ENCODE peak calls at places on chromosomes 16 and 17, in nine cellular contexts. U is endodermal cell, V is RWPE1, M is tibial artery, E is cardiac fibroblast, R is heart left ventricle, K is ovary, X is LNCaP clone FGC, W is PC-3. N is an unnamed sample.

GRCh38 chr16:81688182-81688581 is 90.9 kb upstream of the PLCG2 start:
- DNase-seq in U (no peak), V (no peak), M (no peak), E (no peak), R (no peak), K (no peak), X (no peak), W (peak; percentile 31), N (no peak)

GRCh38 chr16:30914849-30915248 is 8.5 kb upstream of the FBXL19 start:
- DNase-seq in U (no peak), V (no peak), M (no peak), E (no peak), R (no peak), K (no peak), X (no peak), W (no peak), N (no peak)

GRCh38 chr16:31487720-31488629 is 5.1 kb downstream of the SLC5A2 start:
- DNase-seq in U (peak; percentile 89), V (peak; percentile 65), M (no peak), E (no peak), R (no peak), K (peak; percentile 57), X (no peak), W (peak; percentile 60), N (no peak)

GRCh38 chr16:86134802-86135461 is 236.0 kb downstream of the IRF8 start:
- DNase-seq in U (no peak), V (no peak), M (no peak), E (no peak), R (no peak), K (no peak), X (no peak), W (no peak), N (no peak)

GRCh38 chr17:11304568-11304967 is 63.6 kb downstream of the SHISA6 start:
- DNase-seq in U (no peak), V (no peak), M (no peak), E (no peak), R (no peak), K (no peak), X (no peak), W (no peak), N (no peak)

GRCh38 chr17:33949100-33949499 is 306.0 kb upstream of the CCL2 start:
- DNase-seq in U (peak; percentile 95), V (no peak), M (no peak), E (no peak), R (no peak), K (no peak), X (no peak), W (no peak), N (peak; percentile 68)

GRCh38 chr16:64780445-64780844 is 341.4 kb downstream of the CDH11 start:
- DNase-seq in U (no peak), V (no peak), M (no peak), E (no peak), R (no peak), K (no peak), X (no peak), W (no peak), N (no peak)

GRCh38 chr17:71666047-71666446 is 454.8 kb upstream of the SOX9 start:
- DNase-seq in U (no peak), V (no peak), M (no peak), E (no peak), R (no peak), K (no peak), X (no peak), W (no peak), N (no peak)

GRCh38 chr17:78174332-78174869 is 6.0 kb downstream of the SYNGR2 start:
- DNase-seq in U (no peak), V (no peak), M (peak; percentile 80), E (no peak), R (peak; percentile 85), K (no peak), X (peak; percentile 91), W (peak; percentile 66), N (no peak)

GRCh38 chr16:972316-973002 is 1.7 kb upstream of the LMF1 start:
- DNase-seq in U (no peak), V (no peak), M (no peak), E (no peak), R (no peak), K (no peak), X (no peak), W (no peak), N (no peak)

GRCh38 chr16:63981639-63982038 is 1140.2 kb downstream of the CDH11 start:
- DNase-seq in U (no peak), V (no peak), M (no peak), E (no peak), R (no peak), K (no peak), X (no peak), W (no peak), N (no peak)

GRCh38 chr17:70137451-70138230 is 31.7 kb upstream of the KCNJ2 start:
- DNase-seq in U (peak; percentile 60), V (peak; percentile 66), M (peak; percentile 82), E (peak; percentile 95), R (peak; percentile 34), K (peak; percentile 36), X (peak; percentile 52), W (peak; percentile 89), N (no peak)

GRCh38 chr17:37818689-37819088 is 73.8 kb upstream of the HNF1B start:
- DNase-seq in U (peak; percentile 67), V (peak; percentile 87), M (no peak), E (peak; percentile 34), R (no peak), K (no peak), X (peak; percentile 90), W (peak; percentile 87), N (no peak)

GRCh38 chr16:72380283-72380682 is 208.3 kb upstream of the PMFBP1 start:
- DNase-seq in U (no peak), V (no peak), M (no peak), E (peak; percentile 38), R (no peak), K (no peak), X (no peak), W (no peak), N (no peak)

GRCh38 chr17:38447502-38448095 is 19.3 kb downstream of the ARHGAP23 start:
- DNase-seq in U (no peak), V (no peak), M (no peak), E (no peak), R (no peak), K (no peak), X (no peak), W (no peak), N (no peak)

GRCh38 chr17:46766493-46767491 is 51.7 kb downstream of the WNT3 start:
- DNase-seq in U (peak; percentile 50), V (no peak), M (no peak), E (no peak), R (no peak), K (no peak), X (no peak), W (no peak), N (no peak)

DNA sequence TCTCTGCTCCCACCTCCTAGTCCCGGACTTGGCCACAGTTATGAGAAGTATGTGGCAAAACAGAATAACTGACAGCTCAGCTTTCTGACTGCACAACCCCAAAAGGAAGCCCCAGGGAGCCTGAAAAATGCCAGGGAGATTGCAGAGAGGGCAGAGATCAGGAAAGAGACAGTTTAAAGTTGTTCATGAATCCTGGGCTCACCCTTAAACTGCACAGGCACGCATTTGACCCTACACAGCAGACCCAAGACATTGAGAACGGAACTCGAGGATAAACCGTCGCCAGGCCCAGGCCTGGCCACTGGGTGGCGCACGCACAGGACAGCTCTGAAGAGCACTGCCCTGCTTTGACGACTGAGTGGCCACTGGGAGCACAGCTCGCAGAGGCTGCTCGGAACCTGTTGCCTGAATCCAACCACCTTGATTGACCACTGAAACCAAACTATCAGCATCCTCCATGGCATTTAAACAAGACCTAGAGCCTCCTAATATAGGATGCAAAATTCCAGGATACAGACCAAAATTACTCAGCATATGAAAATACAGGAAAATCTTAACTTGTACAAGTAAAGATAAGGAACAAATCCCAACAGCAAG is 114.0 kb downstream of the C16orf95 start:
- DNase-seq in U (peak; percentile 93), V (peak; percentile 64), M (peak; percentile 64), E (peak; percentile 89), R (peak; percentile 45), K (no peak), X (peak; percentile 3), W (peak; percentile 75), N (peak; percentile 85)
- TF ChIP-seq CTCF in U (peak; percentile 97), V (peak; percentile 81), M (peak; percentile 78), E (peak; percentile 93), R (peak; percentile 67), K (peak; percentile 12), X (peak; percentile 86), W (peak; percentile 84), N (peak; percentile 84)

GRCh38 chr16:2194852-2195315 is 1.5 kb downstream of the CASKIN1 start:
- DNase-seq in U (peak; percentile 90), V (peak; percentile 55), M (no peak), E (peak; percentile 62), R (no peak), K (no peak), X (peak; percentile 40), W (peak; percentile 64), N (peak; percentile 48)
- TF ChIP-seq CTCF in U (peak; percentile 84), V (peak; percentile 57), M (no peak), E (peak; percentile 37), R (peak; percentile 17), K (peak; percentile 15), X (peak; percentile 82), W (peak; percentile 57), N (peak; percentile 20)

GRCh38 chr16:12311887-12312286 is 335.4 kb downstream of the SNX29 start:
- DNase-seq in U (peak; percentile 55), V (peak; percentile 17), M (no peak), E (no peak), R (no peak), K (no peak), X (no peak), W (peak; percentile 6), N (no peak)
- TF ChIP-seq CTCF in U (no peak), V (no peak), M (no peak), E (no peak), R (no peak), K (no peak), X (no peak), W (no peak), N (no peak)

GRCh38 chr17:49494937-49495841 is at the start of gene NGFR:
- DNase-seq in U (peak; percentile 87), V (peak; percentile 70), M (no peak), E (no peak), R (peak; percentile 64), K (peak; percentile 64), X (no peak), W (peak; percentile 40), N (peak; percentile 14)
- TF ChIP-seq CTCF in U (peak; percentile 34), V (peak; percentile 23), M (no peak), E (no peak), R (peak; percentile 19), K (no peak), X (peak; percentile 38), W (peak; percentile 27), N (no peak)